ENCODE peak calls at places on chromosomes 3 and 15, in ten cellular contexts. H is heart left ventricle, Q is body of pancreas, L is esophagus muscularis mucosa, T is gastrocnemius medialis, P is A549, A is ovary, K is adrenal gland, U is suprapubic skin, S is spleen. V is an unnamed sample.

GRCh38 chr3:43105597-43106292 is at the start of gene POMGNT2:
- DNase-seq in Q (peak; percentile 92), K (peak; percentile 93), L (peak; percentile 96), H (peak; percentile 95), S (peak; percentile 97), P (peak; percentile 73), T (peak; percentile 86), U (peak; percentile 91), A (peak; percentile 88), V (peak; percentile 89)

GRCh38 chr3:178964551-178964950 is 107.1 kb downstream of the ZMAT3 start:
- DNase-seq in U (no peak), L (no peak), A (no peak), Q (no peak), T (no peak), P (no peak), K (no peak), S (no peak), H (no peak), V (no peak)

GRCh38 chr15:79101866-79102581 is 11.4 kb upstream of the RASGRF1 start:
- DNase-seq in A (no peak), U (no peak), T (no peak), P (no peak), L (peak; percentile 47), Q (no peak), H (no peak), S (no peak), K (no peak), V (no peak)

GRCh38 chr15:76809704-76810103 is 95.4 kb downstream of the SCAPER start:
- DNase-seq in Q (no peak), H (no peak), A (no peak), T (no peak), U (no peak), P (no peak), S (no peak), K (no peak), L (no peak), V (no peak)

GRCh38 chr3:126287536-126288181 is 69.5 kb downstream of the KLF15 start:
- DNase-seq in U (no peak), T (peak; percentile 79), Q (peak; percentile 77), S (peak; percentile 77), P (no peak), K (peak; percentile 69), L (peak; percentile 92), A (peak; percentile 76), H (peak; percentile 68), V (peak; percentile 63)

GRCh38 chr15:89971592-89971997 is 29.5 kb upstream of the ZNF710 start:
- DNase-seq in Q (peak; percentile 75), K (peak; percentile 69), S (no peak), A (no peak), L (no peak), P (peak; percentile 82), H (peak; percentile 71), U (peak; percentile 70), T (peak; percentile 39), V (peak; percentile 36)

GRCh38 chr3:176741648-176742047 is 455.6 kb downstream of the TBL1XR1 start:
- DNase-seq in A (no peak), U (no peak), P (no peak), S (no peak), H (no peak), T (no peak), Q (no peak), K (no peak), L (no peak), V (no peak)

GRCh38 chr3:68220832-68221231 is 566.4 kb upstream of the SUCLG2 start:
- DNase-seq in K (no peak), P (no peak), T (no peak), A (no peak), H (no peak), S (no peak), Q (no peak), L (no peak), U (no peak), V (no peak)

GRCh38 chr3:14124223-14124614 is 451 bp downstream of the CHCHD4 start:
- DNase-seq in A (peak; percentile 69), S (peak; percentile 95), P (peak; percentile 63), L (peak; percentile 93), T (peak; percentile 67), K (peak; percentile 70), H (peak; percentile 82), U (peak; percentile 83), Q (peak; percentile 62), V (peak; percentile 65)
- TF ChIP-seq POLR2A in A (no peak), S (no peak), P (peak; percentile 31), L (no peak), T (no peak), K (no peak), H (no peak), U (no peak), Q (no peak), V (no peak)

GRCh38 chr3:16429086-16429485 is 84.4 kb downstream of the RFTN1 start:
- DNase-seq in Q (no peak), P (no peak), L (no peak), K (no peak), U (no peak), T (no peak), S (no peak), H (no peak), A (no peak), V (no peak)

GRCh38 chr3:16430717-16431630 is 82.5 kb downstream of the RFTN1 start:
- DNase-seq in P (no peak), L (no peak), T (no peak), U (no peak), A (no peak), K (no peak), H (no peak), S (peak; percentile 67), Q (no peak), V (no peak)

GRCh38 chr3:16432714-16433113 is 80.8 kb downstream of the RFTN1 start:
- DNase-seq in U (no peak), L (no peak), Q (no peak), K (no peak), T (no peak), A (no peak), S (no peak), H (no peak), P (no peak), V (no peak)

GRCh38 chr3:16437640-16438039 is 75.9 kb downstream of the RFTN1 start:
- DNase-seq in K (no peak), U (peak; percentile 72), H (no peak), L (no peak), T (no peak), S (no peak), A (no peak), Q (no peak), P (no peak), V (no peak)

DNA sequence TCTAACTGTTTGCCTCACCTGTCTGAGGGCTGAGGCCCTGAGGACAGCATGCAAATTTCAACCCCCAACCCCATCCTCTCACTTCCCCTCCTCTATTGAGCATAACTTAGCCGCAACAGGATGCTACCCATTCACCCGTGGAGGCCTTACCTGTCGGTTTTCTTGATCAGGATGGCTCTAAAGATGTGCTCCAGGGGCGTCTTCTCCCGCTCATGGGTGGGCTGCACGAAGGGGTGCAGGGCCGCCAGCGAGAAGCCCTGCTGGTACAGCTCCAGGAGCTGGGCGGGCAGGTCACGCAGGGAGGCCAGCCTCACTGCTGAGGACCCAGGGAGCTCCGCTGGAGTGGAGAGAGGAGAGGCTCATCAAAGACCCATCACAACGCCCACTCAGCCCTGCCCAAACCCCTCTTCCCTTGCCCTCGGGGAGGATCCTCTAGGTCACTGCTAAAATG is 79.8 kb downstream of the RFTN1 start:
- DNase-seq in T (no peak), K (no peak), P (no peak), L (no peak), A (no peak), Q (no peak), S (peak; percentile 79), U (no peak), H (no peak), V (no peak)
- H3K4me1 ChIP-seq in T (no peaks in the 10 kb centered on the region), K (no peaks in the 10 kb centered on the region), P (no peaks in the 10 kb centered on the region), L (peaks cover 34% of the 10 kb centered on the region), A (peaks cover 11% of the 10 kb centered on the region), Q (no peaks in the 10 kb centered on the region), S (peaks cover 4% of the 10 kb centered on the region), U (peaks cover 3% of the 10 kb centered on the region), H (peaks cover 2% of the 10 kb centered on the region), V (no peaks in the 10 kb centered on the region)

GRCh38 chr3:53157974-53158580 is 2.9 kb upstream of the PRKCD start:
- DNase-seq in K (peak; percentile 66), Q (peak; percentile 46), P (no peak), U (no peak), S (no peak), A (no peak), T (no peak), L (no peak), H (no peak), V (no peak)

GRCh38 chr3:53155763-53156162 is 5.2 kb upstream of the PRKCD start:
- DNase-seq in L (no peak), A (no peak), P (no peak), H (no peak), U (no peak), S (no peak), K (no peak), T (no peak), Q (peak; percentile 92), V (no peak)

GRCh38 chr3:53154731-53155320 is 6.2 kb upstream of the PRKCD start:
- DNase-seq in U (no peak), T (no peak), H (no peak), S (no peak), K (peak; percentile 69), Q (peak; percentile 29), L (no peak), A (no peak), P (no peak), V (no peak)

GRCh38 chr3:53153914-53154434 is 7.0 kb upstream of the PRKCD start:
- DNase-seq in Q (no peak), P (no peak), T (no peak), K (no peak), A (no peak), H (peak; percentile 25), S (no peak), U (no peak), L (no peak), V (no peak)

GRCh38 chr3:53156368-53156834 is 4.6 kb upstream of the PRKCD start:
- DNase-seq in T (no peak), H (no peak), S (no peak), K (no peak), U (no peak), Q (peak; percentile 42), A (no peak), L (no peak), P (no peak), V (no peak)
- H3K27ac ChIP-seq in T (no peak overlapping the region), H (no peak overlapping the region), S (no peak overlapping the region), K (no peak overlapping the region), U (no peak overlapping the region), Q (peak overlapping the region; percentile 97), A (no peak overlapping the region), L (no peak overlapping the region), P (no peak overlapping the region), V (no peak overlapping the region)

DNA sequence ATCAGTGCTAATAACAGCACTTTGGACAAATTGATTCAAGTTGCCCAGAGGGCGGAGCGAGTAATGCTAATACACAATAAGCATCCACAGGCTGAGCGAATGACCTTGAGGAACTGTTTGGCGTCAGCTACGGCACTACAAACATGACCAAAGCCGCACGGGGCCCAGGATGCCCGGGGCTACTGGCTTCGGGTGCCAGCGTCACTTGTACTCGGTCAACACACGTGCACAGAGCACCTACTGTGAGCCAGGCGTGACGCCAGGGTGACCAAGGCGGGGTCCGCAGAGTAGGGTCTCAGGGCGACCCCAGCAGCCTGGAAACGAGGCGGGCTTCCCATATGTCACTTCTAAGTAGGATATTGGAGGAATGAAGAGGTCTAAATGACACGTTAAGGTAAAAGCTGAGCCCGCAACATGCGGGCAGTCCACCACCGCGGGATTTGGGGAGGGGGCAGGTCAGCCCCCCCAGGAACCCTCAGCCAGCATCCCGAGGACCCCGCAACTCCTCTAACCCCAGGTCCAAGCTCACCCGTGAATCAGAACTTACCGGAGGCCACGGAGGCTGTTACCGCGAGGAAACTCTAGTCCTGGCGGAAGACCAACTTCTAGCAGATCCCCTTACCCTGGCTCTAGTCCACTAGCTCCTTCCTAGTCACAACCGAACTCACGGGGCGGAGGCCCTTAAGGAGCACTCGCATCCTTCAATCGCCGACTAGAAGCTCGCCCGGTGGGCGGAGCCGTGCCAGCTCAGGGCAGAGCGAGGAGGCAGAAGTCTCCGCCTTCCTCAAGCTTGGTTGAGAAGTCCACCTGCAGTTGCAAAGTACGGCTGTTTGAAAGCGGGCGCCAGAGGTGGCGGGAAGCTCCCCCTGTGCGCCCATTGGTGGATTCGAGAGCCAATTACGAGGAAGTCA is at the start of gene CEP152:
- DNase-seq in H (peak; percentile 97), K (peak; percentile 99), P (peak; percentile 98), A (peak; percentile 99), U (peak; percentile 98), S (peak; percentile 99), T (peak; percentile 99), Q (peak; percentile 99), L (peak; percentile 99), V (peak; percentile 95)
- TF ChIP-seq POLR2A in H (no peak), K (no peak), P (peak; percentile 25), A (no peak), U (no peak), S (no peak), T (no peak), Q (peak; percentile 63), L (no peak), V (no peak)